ENCODE peak calls at places on chromosomes 1 and 21, in nine cellular contexts. P, B, N, I, Z, O, H, Y and U are unnamed samples.

GRCh38 chr1:226309398-226310122 is 596 bp upstream of the LIN9 start:
- DNase-seq in N (no peak), P (no peak), B (no peak), O (no peak), I (peak), H (no peak), Y (no peak), Z (no peak), U (no peak)

GRCh38 chr1:168834225-168834872 is 105.3 kb upstream of the DPT start:
- DNase-seq in Z (no peak), Y (no peak), N (peak), P (no peak), O (no peak), I (no peak), H (no peak), B (no peak), U (no peak)

GRCh38 chr1:54253480-54253879 is 53.5 kb downstream of the MRPL37 start:
- DNase-seq in P (no peak), B (no peak), H (no peak), O (peak), Y (no peak), I (no peak), N (peak), Z (no peak), U (no peak)

GRCh38 chr1:247360991-247361721 is 29.5 kb upstream of the ZNF496 start:
- DNase-seq in Y (no peak), N (no peak), H (peak), P (peak), Z (no peak), I (peak), B (peak), O (no peak), U (no peak)

GRCh38 chr1:115239148-115239820 is 98.8 kb downstream of the NGF start:
- DNase-seq in B (no peak), N (no peak), Y (no peak), I (no peak), H (no peak), O (no peak), Z (no peak), P (no peak), U (no peak)

GRCh38 chr1:216582151-216582550 is 141.1 kb downstream of the ESRRG start:
- DNase-seq in B (no peak), N (no peak), P (no peak), Y (no peak), O (no peak), I (no peak), Z (no peak), H (no peak), U (no peak)

GRCh38 chr1:184986250-184986649 is 11.9 kb upstream of the NIBAN1 start:
- DNase-seq in H (no peak), Z (no peak), I (peak), N (no peak), P (no peak), B (no peak), Y (no peak), O (no peak), U (no peak)

GRCh38 chr1:212712451-212713303 is 13.0 kb upstream of the BATF3 start:
- DNase-seq in P (no peak), B (no peak), Y (no peak), Z (no peak), I (no peak), N (no peak), H (no peak), O (peak), U (no peak)

GRCh38 chr1:174704300-174704699 is 256.5 kb downstream of the GPR52 start:
- DNase-seq in Y (no peak), B (no peak), N (no peak), Z (no peak), I (no peak), H (no peak), O (no peak), P (no peak), U (no peak)

GRCh38 chr1:184792450-184792969 is 37.9 kb upstream of the EDEM3 start:
- DNase-seq in B (no peak), Y (no peak), N (peak), Z (peak), I (peak), P (peak), H (peak), O (peak), U (peak)

GRCh38 chr1:34066921-34067603 is 98.0 kb downstream of the CSMD2 start:
- DNase-seq in O (peak), B (no peak), Y (no peak), P (no peak), I (no peak), Z (no peak), N (no peak), H (no peak), U (no peak)

GRCh38 chr21:27329255-27329851 is 362.5 kb upstream of the ADAMTS5 start:
- DNase-seq in H (no peak), N (no peak), B (no peak), Z (peak), I (no peak), Y (no peak), O (no peak), P (no peak), U (no peak)

GRCh38 chr1:160813215-160813614 is 17.2 kb downstream of the LY9 start:
- DNase-seq in B (no peak), Y (no peak), Z (peak), O (no peak), N (peak), P (no peak), H (no peak), I (no peak), U (no peak)

GRCh38 chr1:192565946-192566345 is 9.6 kb upstream of the RGS1 start:
- DNase-seq in Y (no peak), Z (no peak), O (no peak), H (no peak), N (no peak), I (no peak), B (no peak), P (no peak), U (no peak)

DNA sequence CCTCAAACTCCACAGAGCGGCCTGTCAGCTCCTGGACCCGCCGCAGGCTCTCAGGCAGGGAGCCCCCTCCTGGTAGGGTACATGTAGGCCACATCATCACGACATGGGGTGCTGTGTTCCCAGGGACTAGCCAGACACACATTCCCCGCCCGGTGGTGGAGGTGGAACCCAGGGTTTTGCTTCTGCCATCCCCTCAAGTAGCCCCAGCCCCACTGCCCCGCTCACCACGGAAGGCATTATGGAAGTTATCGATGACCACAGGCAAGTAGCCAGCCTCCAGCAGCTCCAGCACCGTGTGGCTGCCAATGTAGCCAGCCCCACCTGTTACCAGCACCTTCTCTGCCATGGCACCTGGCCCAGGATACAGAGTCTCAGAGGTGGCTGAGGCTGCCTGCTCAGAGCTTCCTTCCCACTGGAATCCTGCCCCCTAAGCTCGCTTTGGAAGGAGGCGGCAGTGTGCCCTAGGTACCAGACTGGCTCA is 1.9 kb downstream of the GALE start:
- DNase-seq in N (no peak), I (no peak), H (no peak), B (peak), O (no peak), P (no peak), Y (no peak), Z (no peak), U (no peak)
- TF ChIP-seq CTCF in N (no peak), I (peak), H (no peak), B (peak), O (peak), P (no peak), Y (no peak), Z (no peak), U (no peak)

DNA sequence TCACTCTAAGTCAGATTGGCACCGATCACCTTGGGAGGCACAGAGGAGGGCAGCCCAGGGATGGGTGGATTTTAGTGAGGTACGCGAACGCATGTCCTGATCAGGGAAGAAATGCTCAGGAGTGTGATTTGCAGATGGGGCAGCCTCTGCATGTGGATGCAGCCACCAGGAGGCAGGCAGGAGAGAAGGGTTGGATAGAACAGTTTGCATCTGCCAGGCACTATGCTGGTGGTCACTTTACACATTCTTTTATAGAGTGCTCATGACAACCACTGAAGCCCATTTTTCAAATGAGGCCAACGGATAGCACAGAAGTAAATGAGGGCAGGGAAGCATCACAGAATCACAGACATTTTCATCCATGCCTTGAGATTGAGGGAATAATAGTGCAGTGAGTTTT is 5.7 kb downstream of the LAMB3 start:
- DNase-seq in N (no peak), P (no peak), B (no peak), Y (no peak), O (no peak), I (no peak), H (no peak), Z (no peak), U (no peak)
- TF ChIP-seq CTCF in N (peak), P (no peak), B (peak), Y (no peak), O (peak), I (peak), H (no peak), Z (no peak), U (peak)

GRCh38 chr1:85580046-85580411 is 532 bp upstream of the CCN1 start:
- DNase-seq in N (no peak), O (peak), Z (no peak), I (peak), P (no peak), Y (no peak), B (no peak), H (no peak), U (no peak)

GRCh38 chr1:85582687-85583354 is 2.3 kb downstream of the CCN1 start:
- DNase-seq in Z (no peak), P (no peak), O (no peak), N (no peak), Y (no peak), B (no peak), I (no peak), H (no peak), U (no peak)

GRCh38 chr1:85583355-85584263 is 3.0 kb downstream of the CCN1 start:
- DNase-seq in Y (no peak), B (no peak), H (no peak), N (no peak), P (no peak), I (no peak), O (peak), Z (no peak), U (no peak)

GRCh38 chr1:85581138-85581801 is 709 bp downstream of the CCN1 start:
- DNase-seq in P (peak), N (no peak), I (peak), Z (peak), B (peak), Y (no peak), H (no peak), O (peak), U (no peak)

GRCh38 chr1:85581802-85582686 is 1.5 kb downstream of the CCN1 start:
- DNase-seq in Y (no peak), Z (no peak), I (peak), B (peak), O (no peak), N (no peak), P (peak), H (no peak), U (no peak)
- TF ChIP-seq CTCF in Y (no peak), Z (no peak), I (peak), B (peak), O (peak), N (peak), P (peak), H (no peak), U (no peak)

DNA sequence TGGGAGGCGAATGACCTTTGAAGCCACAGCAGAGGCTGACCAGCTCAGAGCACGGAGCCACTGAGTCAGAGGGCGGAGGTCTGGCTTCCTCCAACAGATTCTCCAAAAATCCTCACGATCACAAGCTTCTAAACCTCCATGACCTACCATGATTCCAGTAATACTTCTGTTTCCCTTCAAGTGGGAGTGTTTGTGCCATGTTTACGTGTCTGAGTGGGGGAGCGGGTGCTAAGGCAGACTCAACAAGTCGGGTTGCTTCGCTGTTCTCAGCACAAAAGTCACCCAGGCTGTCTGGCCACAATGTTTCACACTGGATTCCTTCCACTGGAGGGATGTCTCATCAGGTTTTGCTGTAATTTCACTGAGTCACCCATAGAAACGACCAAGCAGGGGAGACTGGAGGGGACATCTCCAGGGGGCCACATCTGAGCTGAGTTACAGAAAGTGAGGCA is 86.2 kb downstream of the SLC66A1 start:
- DNase-seq in H (no peak), P (peak), O (peak), B (no peak), Y (no peak), I (no peak), Z (no peak), N (peak), U (no peak)
- TF ChIP-seq CTCF in H (no peak), P (peak), O (peak), B (peak), Y (no peak), I (peak), Z (no peak), N (peak), U (no peak)

GRCh38 chr1:31834501-31834900 is 18.7 kb upstream of the SPOCD1 start:
- DNase-seq in I (no peak), N (no peak), P (no peak), Z (peak), O (no peak), H (no peak), Y (no peak), B (no peak), U (no peak)
- TF ChIP-seq CTCF in I (no peak), N (no peak), P (no peak), Z (no peak), O (no peak), H (no peak), Y (no peak), B (no peak), U (no peak)